ENCODE peak calls at places on chromosomes 5 and 9, in four cellular contexts. M, Z, L and S are unnamed samples.

GRCh38 chr9:83304686-83305085 is 233.5 kb downstream of the FRMD3 start:
- DNase-seq in M (no peak), Z (peak), L (peak), S (no peak)

GRCh38 chr9:98523231-98523901 is 185.4 kb downstream of the GABBR2 start:
- DNase-seq in M (no peak), Z (no peak), L (peak), S (no peak)

GRCh38 chr5:138503487-138504270 is 38.4 kb downstream of the EGR1 start:
- DNase-seq in M (peak), Z (no peak), L (peak), S (peak)

GRCh38 chr5:5609935-5610334 is 187.5 kb downstream of the ICE1 start:
- DNase-seq in M (no peak), Z (no peak), L (no peak), S (no peak)

GRCh38 chr9:113930384-113930783 is 54.3 kb downstream of the ZNF618 start:
- DNase-seq in M (no peak), Z (no peak), L (no peak), S (no peak)

GRCh38 chr5:35938518-35939227 is at the start of gene CAPSL:
- DNase-seq in M (peak), Z (no peak), L (peak), S (peak)

GRCh38 chr5:179325296-179326031 is 19.8 kb downstream of the ADAMTS2 start:
- DNase-seq in M (no peak), Z (no peak), L (no peak), S (no peak)

GRCh38 chr5:38622723-38623129 is 66.3 kb upstream of the LIFR start:
- DNase-seq in M (no peak), Z (no peak), L (peak), S (no peak)

GRCh38 chr9:3513265-3513818 is 12.5 kb downstream of the RFX3 start:
- DNase-seq in M (no peak), Z (no peak), L (no peak), S (no peak)

GRCh38 chr9:137674307-137675305 is 55.8 kb downstream of the EHMT1 start:
- DNase-seq in M (no peak), Z (no peak), L (no peak), S (no peak)

GRCh38 chr5:116486588-116486987 is 88.0 kb downstream of the SEMA6A start:
- DNase-seq in M (no peak), Z (no peak), L (no peak), S (no peak)

GRCh38 chr9:72675586-72675985 is 154.2 kb downstream of the TMC1 start:
- DNase-seq in M (no peak), Z (no peak), L (peak), S (no peak)

GRCh38 chr9:89515416-89515815 is 17.5 kb upstream of the SEMA4D start:
- DNase-seq in M (no peak), Z (no peak), L (no peak), S (no peak)

GRCh38 chr9:114399381-114399780 is 11.6 kb upstream of the AKNA start:
- DNase-seq in M (no peak), Z (no peak), L (no peak), S (no peak)

GRCh38 chr5:128038641-128039040 is 44.9 kb upstream of the SLC12A2 start:
- DNase-seq in M (no peak), Z (no peak), L (peak), S (no peak)

GRCh38 chr9:82588801-82589200 is 474.1 kb downstream of the RASEF start:
- DNase-seq in M (no peak), Z (no peak), L (no peak), S (no peak)

GRCh38 chr9:127224883-127225739 is 39.5 kb upstream of the GARNL3 start:
- DNase-seq in M (peak), Z (peak), L (peak), S (peak)
- TF ChIP-seq CTCF in M (no peak), Z (no peak), L (no peak), S (no peak)

GRCh38 chr5:177303121-177303924 is at the start of the genes PRELID1 and RAB24:
- DNase-seq in M (peak), Z (peak), L (peak), S (peak)
- TF ChIP-seq CTCF in M (no peak), Z (peak), L (peak), S (no peak)

GRCh38 chr5:93090698-93091097 is 490.3 kb downstream of the NR2F1-AS1 start:
- DNase-seq in M (no peak), Z (no peak), L (no peak), S (no peak)

GRCh38 chr5:93088997-93089396 is 492.0 kb downstream of the NR2F1-AS1 start:
- DNase-seq in M (no peak), Z (no peak), L (no peak), S (no peak)

GRCh38 chr5:93088566-93088965 is 492.5 kb downstream of the NR2F1-AS1 start:
- DNase-seq in M (no peak), Z (no peak), L (no peak), S (no peak)

GRCh38 chr5:93096561-93096960 is 484.5 kb downstream of the NR2F1-AS1 start:
- DNase-seq in M (no peak), Z (no peak), L (no peak), S (no peak)

DNA sequence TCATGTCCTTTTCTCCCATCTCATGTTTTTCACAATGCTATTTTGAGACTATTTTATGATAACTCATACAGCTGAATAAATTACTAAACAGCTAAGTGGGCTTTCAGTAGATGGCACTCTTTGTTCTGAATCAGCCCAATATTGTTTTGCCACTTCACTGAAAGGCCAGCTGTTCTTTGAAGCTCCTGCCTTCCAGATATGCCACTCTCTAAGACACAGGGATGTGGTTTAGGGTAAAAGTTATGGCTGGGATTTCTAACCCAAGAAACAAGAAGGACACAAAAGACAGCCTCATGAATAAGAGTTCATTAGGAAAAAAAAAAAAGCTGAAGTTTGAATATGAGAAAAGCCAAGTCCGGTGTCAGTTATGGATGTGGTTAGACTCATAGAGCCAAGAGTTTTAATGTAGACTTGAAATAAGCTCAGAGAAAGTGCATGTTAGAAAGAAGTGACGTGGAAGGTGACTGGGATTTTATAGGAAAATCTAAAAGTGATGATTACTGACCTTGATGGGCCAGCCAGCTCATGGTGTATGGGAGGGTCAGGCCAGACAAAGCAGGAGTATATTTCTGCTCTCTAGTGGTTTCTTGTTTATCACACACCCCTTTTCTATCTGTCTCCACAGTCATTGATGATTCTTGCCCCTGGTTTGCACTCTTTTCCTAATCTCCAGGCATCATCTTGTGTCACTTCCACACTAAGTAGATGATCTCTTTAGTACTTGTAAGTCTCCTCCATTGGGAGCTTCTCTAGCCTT is 488.5 kb downstream of the NR2F1-AS1 start:
- DNase-seq in M (no peak), Z (no peak), L (peak), S (no peak)
- TF ChIP-seq CTCF in M (no peak), Z (peak), L (peak), S (no peak)

GRCh38 chr5:28648108-28648507 is 1609.7 kb upstream of the CDH9 start:
- DNase-seq in M (no peak), Z (no peak), L (no peak), S (no peak)
- TF ChIP-seq CTCF in M (peak), Z (no peak), L (no peak), S (peak)

GRCh38 chr5:69234457-69235268 is at the start of gene CDK7:
- DNase-seq in M (peak), Z (peak), L (peak), S (peak)
- TF ChIP-seq CTCF in M (no peak), Z (no peak), L (no peak), S (no peak)